ENCODE peak calls at places on chromosomes 4 and X, in ten cellular contexts. One of them, this sample, is unnamed. For H3K4me1, the result is how much of the 10 kb centered on the place peaks cover.

GRCh38 chrX:154123241-154124219 is 20.5 kb upstream of the OPN1LW start:
- DNase-seq in CD8-positive, alpha-beta memory T cell: no peak
- DNase-seq in aorta: peak
- DNase-seq in colonic mucosa: peak
- DNase-seq in mesenchymal stem cell: no peak
- DNase-seq in lung: no peak
- DNase-seq in effector memory CD4-positive, alpha-beta T cell: peak
- DNase-seq in CD8-positive, alpha-beta T cell: peak
- DNase-seq in esophagus muscularis mucosa: no peak
- DNase-seq in neuronal stem cell: no peak
- DNase-seq in this sample: peak

GRCh38 chr4:140469806-140470733 is 28.0 kb downstream of the MGAT4D start:
- DNase-seq in colonic mucosa: no peak
- DNase-seq in aorta: peak
- DNase-seq in CD8-positive, alpha-beta memory T cell: no peak
- DNase-seq in CD8-positive, alpha-beta T cell: no peak
- DNase-seq in mesenchymal stem cell: no peak
- DNase-seq in effector memory CD4-positive, alpha-beta T cell: no peak
- DNase-seq in lung: no peak
- DNase-seq in esophagus muscularis mucosa: no peak
- DNase-seq in neuronal stem cell: no peak
- DNase-seq in this sample: no peak

GRCh38 chrX:97050413-97050812 is 166.7 kb downstream of the RPA4 start:
- DNase-seq in esophagus muscularis mucosa: no peak
- DNase-seq in aorta: no peak
- DNase-seq in CD8-positive, alpha-beta T cell: no peak
- DNase-seq in mesenchymal stem cell: no peak
- DNase-seq in colonic mucosa: no peak
- DNase-seq in neuronal stem cell: no peak
- DNase-seq in lung: no peak
- DNase-seq in effector memory CD4-positive, alpha-beta T cell: no peak
- DNase-seq in CD8-positive, alpha-beta memory T cell: no peak
- DNase-seq in this sample: no peak

GRCh38 chr4:188714907-188715306 is 575.7 kb downstream of the TRIML1 start:
- DNase-seq in neuronal stem cell: no peak
- DNase-seq in lung: no peak
- DNase-seq in effector memory CD4-positive, alpha-beta T cell: no peak
- DNase-seq in mesenchymal stem cell: peak
- DNase-seq in CD8-positive, alpha-beta T cell: no peak
- DNase-seq in aorta: no peak
- DNase-seq in esophagus muscularis mucosa: no peak
- DNase-seq in colonic mucosa: no peak
- DNase-seq in CD8-positive, alpha-beta memory T cell: no peak
- DNase-seq in this sample: no peak

GRCh38 chr4:179766938-179767337 is 2324.7 kb upstream of the AGA start:
- DNase-seq in effector memory CD4-positive, alpha-beta T cell: no peak
- DNase-seq in neuronal stem cell: no peak
- DNase-seq in CD8-positive, alpha-beta memory T cell: no peak
- DNase-seq in esophagus muscularis mucosa: no peak
- DNase-seq in mesenchymal stem cell: no peak
- DNase-seq in aorta: no peak
- DNase-seq in colonic mucosa: no peak
- DNase-seq in CD8-positive, alpha-beta T cell: no peak
- DNase-seq in lung: no peak
- DNase-seq in this sample: no peak

GRCh38 chrX:40085086-40085551 is 12.6 kb downstream of the BCOR start:
- DNase-seq in lung: no peak
- DNase-seq in CD8-positive, alpha-beta T cell: no peak
- DNase-seq in CD8-positive, alpha-beta memory T cell: no peak
- DNase-seq in aorta: no peak
- DNase-seq in effector memory CD4-positive, alpha-beta T cell: no peak
- DNase-seq in esophagus muscularis mucosa: no peak
- DNase-seq in mesenchymal stem cell: peak
- DNase-seq in neuronal stem cell: no peak
- DNase-seq in colonic mucosa: no peak
- DNase-seq in this sample: no peak

GRCh38 chr4:41323186-41323585 is 66.5 kb downstream of the UCHL1 start:
- DNase-seq in esophagus muscularis mucosa: no peak
- DNase-seq in CD8-positive, alpha-beta memory T cell: no peak
- DNase-seq in colonic mucosa: no peak
- DNase-seq in lung: no peak
- DNase-seq in mesenchymal stem cell: no peak
- DNase-seq in neuronal stem cell: no peak
- DNase-seq in aorta: no peak
- DNase-seq in effector memory CD4-positive, alpha-beta T cell: no peak
- DNase-seq in CD8-positive, alpha-beta T cell: no peak
- DNase-seq in this sample: no peak

GRCh38 chrX:16664059-16664458 is 14.1 kb downstream of the S100G start:
- DNase-seq in colonic mucosa: no peak
- DNase-seq in effector memory CD4-positive, alpha-beta T cell: no peak
- DNase-seq in lung: no peak
- DNase-seq in aorta: no peak
- DNase-seq in CD8-positive, alpha-beta T cell: no peak
- DNase-seq in neuronal stem cell: no peak
- DNase-seq in CD8-positive, alpha-beta memory T cell: no peak
- DNase-seq in mesenchymal stem cell: peak
- DNase-seq in esophagus muscularis mucosa: no peak
- DNase-seq in this sample: no peak

GRCh38 chr4:100695871-100696270 is 178.0 kb upstream of the EMCN start:
- DNase-seq in lung: no peak
- DNase-seq in CD8-positive, alpha-beta memory T cell: no peak
- DNase-seq in mesenchymal stem cell: no peak
- DNase-seq in aorta: no peak
- DNase-seq in colonic mucosa: no peak
- DNase-seq in esophagus muscularis mucosa: no peak
- DNase-seq in neuronal stem cell: no peak
- DNase-seq in effector memory CD4-positive, alpha-beta T cell: no peak
- DNase-seq in CD8-positive, alpha-beta T cell: no peak
- DNase-seq in this sample: no peak

GRCh38 chr4:40193018-40193571 is 3.7 kb upstream of the RHOH start:
- DNase-seq in neuronal stem cell: no peak
- DNase-seq in effector memory CD4-positive, alpha-beta T cell: no peak
- DNase-seq in colonic mucosa: no peak
- DNase-seq in lung: no peak
- DNase-seq in CD8-positive, alpha-beta T cell: peak
- DNase-seq in aorta: no peak
- DNase-seq in esophagus muscularis mucosa: no peak
- DNase-seq in mesenchymal stem cell: no peak
- DNase-seq in CD8-positive, alpha-beta memory T cell: peak
- DNase-seq in this sample: no peak

GRCh38 chr4:40194602-40195161 is 2.1 kb upstream of the RHOH start:
- DNase-seq in aorta: no peak
- DNase-seq in effector memory CD4-positive, alpha-beta T cell: peak
- DNase-seq in CD8-positive, alpha-beta memory T cell: peak
- DNase-seq in CD8-positive, alpha-beta T cell: peak
- DNase-seq in mesenchymal stem cell: peak
- DNase-seq in esophagus muscularis mucosa: no peak
- DNase-seq in neuronal stem cell: no peak
- DNase-seq in lung: no peak
- DNase-seq in colonic mucosa: no peak
- DNase-seq in this sample: peak

GRCh38 chr4:40195182-40196177 is 1.4 kb upstream of the RHOH start:
- DNase-seq in esophagus muscularis mucosa: no peak
- DNase-seq in neuronal stem cell: no peak
- DNase-seq in effector memory CD4-positive, alpha-beta T cell: no peak
- DNase-seq in colonic mucosa: no peak
- DNase-seq in CD8-positive, alpha-beta T cell: no peak
- DNase-seq in lung: no peak
- DNase-seq in mesenchymal stem cell: no peak
- DNase-seq in CD8-positive, alpha-beta memory T cell: no peak
- DNase-seq in aorta: no peak
- DNase-seq in this sample: no peak

GRCh38 chr4:40192286-40193017 is 4.4 kb upstream of the RHOH start:
- DNase-seq in CD8-positive, alpha-beta memory T cell: no peak
- DNase-seq in lung: no peak
- DNase-seq in CD8-positive, alpha-beta T cell: no peak
- DNase-seq in aorta: no peak
- DNase-seq in esophagus muscularis mucosa: no peak
- DNase-seq in neuronal stem cell: no peak
- DNase-seq in colonic mucosa: peak
- DNase-seq in effector memory CD4-positive, alpha-beta T cell: no peak
- DNase-seq in mesenchymal stem cell: no peak
- DNase-seq in this sample: no peak

GRCh38 chr4:40193578-40193977 is 3.3 kb upstream of the RHOH start:
- DNase-seq in aorta: no peak
- DNase-seq in neuronal stem cell: no peak
- DNase-seq in mesenchymal stem cell: no peak
- DNase-seq in effector memory CD4-positive, alpha-beta T cell: no peak
- DNase-seq in colonic mucosa: no peak
- DNase-seq in CD8-positive, alpha-beta T cell: no peak
- DNase-seq in lung: no peak
- DNase-seq in esophagus muscularis mucosa: no peak
- DNase-seq in CD8-positive, alpha-beta memory T cell: no peak
- DNase-seq in this sample: no peak
- H3K4me1 ChIP-seq in aorta: under half
- H3K4me1 ChIP-seq in neuronal stem cell: under half
- H3K4me1 ChIP-seq in mesenchymal stem cell: under half
- H3K4me1 ChIP-seq in effector memory CD4-positive, alpha-beta T cell: under half
- H3K4me1 ChIP-seq in colonic mucosa: under half
- H3K4me1 ChIP-seq in CD8-positive, alpha-beta T cell: under half
- H3K4me1 ChIP-seq in lung: under half
- H3K4me1 ChIP-seq in esophagus muscularis mucosa: under half
- H3K4me1 ChIP-seq in CD8-positive, alpha-beta memory T cell: half or more
- H3K4me1 ChIP-seq in this sample: under half

DNA sequence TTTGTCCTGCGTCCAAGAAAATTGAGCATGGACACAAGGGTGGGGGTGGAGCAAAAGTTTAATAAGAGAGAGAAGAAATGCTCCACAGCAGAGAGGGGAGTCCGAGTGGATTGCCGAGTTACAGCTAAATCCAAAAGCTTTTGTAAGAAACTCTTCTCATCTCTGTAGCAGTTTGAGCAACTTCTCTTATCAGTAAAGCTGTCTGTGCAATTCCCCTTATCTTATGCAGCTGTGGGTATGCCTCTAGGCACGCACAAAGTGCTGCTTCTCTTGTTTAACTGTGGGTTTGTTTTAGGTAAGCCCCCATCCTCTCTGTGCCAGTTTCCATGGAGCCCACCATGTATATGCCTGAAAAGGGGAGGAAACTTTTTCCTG is 44.8 kb downstream of the HMGB2 start:
- DNase-seq in esophagus muscularis mucosa: no peak
- DNase-seq in neuronal stem cell: no peak
- DNase-seq in CD8-positive, alpha-beta memory T cell: no peak
- DNase-seq in effector memory CD4-positive, alpha-beta T cell: no peak
- DNase-seq in lung: no peak
- DNase-seq in mesenchymal stem cell: peak
- DNase-seq in CD8-positive, alpha-beta T cell: no peak
- DNase-seq in colonic mucosa: no peak
- DNase-seq in aorta: no peak
- DNase-seq in this sample: peak
- H3K4me3 ChIP-seq in esophagus muscularis mucosa: no peak
- H3K4me3 ChIP-seq in neuronal stem cell: no peak
- H3K4me3 ChIP-seq in CD8-positive, alpha-beta memory T cell: peak
- H3K4me3 ChIP-seq in effector memory CD4-positive, alpha-beta T cell: no peak
- H3K4me3 ChIP-seq in lung: no peak
- H3K4me3 ChIP-seq in mesenchymal stem cell: peak
- H3K4me3 ChIP-seq in CD8-positive, alpha-beta T cell: no peak
- H3K4me3 ChIP-seq in colonic mucosa: no peak
- H3K4me3 ChIP-seq in aorta: no peak
- H3K4me3 ChIP-seq in this sample: no peak

GRCh38 chr4:8615921-8616787 is 23.6 kb downstream of the CPZ start:
- DNase-seq in effector memory CD4-positive, alpha-beta T cell: no peak
- DNase-seq in esophagus muscularis mucosa: no peak
- DNase-seq in colonic mucosa: no peak
- DNase-seq in CD8-positive, alpha-beta memory T cell: no peak
- DNase-seq in mesenchymal stem cell: no peak
- DNase-seq in lung: no peak
- DNase-seq in neuronal stem cell: no peak
- DNase-seq in aorta: peak
- DNase-seq in CD8-positive, alpha-beta T cell: no peak
- DNase-seq in this sample: no peak

GRCh38 chr4:8613421-8614364 is 21.1 kb downstream of the CPZ start:
- DNase-seq in colonic mucosa: no peak
- DNase-seq in mesenchymal stem cell: no peak
- DNase-seq in aorta: peak
- DNase-seq in lung: no peak
- DNase-seq in esophagus muscularis mucosa: no peak
- DNase-seq in CD8-positive, alpha-beta memory T cell: no peak
- DNase-seq in CD8-positive, alpha-beta T cell: no peak
- DNase-seq in neuronal stem cell: no peak
- DNase-seq in effector memory CD4-positive, alpha-beta T cell: no peak
- DNase-seq in this sample: no peak

GRCh38 chr4:8612646-8613045 is 20.1 kb downstream of the CPZ start:
- DNase-seq in neuronal stem cell: no peak
- DNase-seq in colonic mucosa: no peak
- DNase-seq in esophagus muscularis mucosa: no peak
- DNase-seq in mesenchymal stem cell: no peak
- DNase-seq in aorta: peak
- DNase-seq in CD8-positive, alpha-beta memory T cell: no peak
- DNase-seq in CD8-positive, alpha-beta T cell: no peak
- DNase-seq in effector memory CD4-positive, alpha-beta T cell: no peak
- DNase-seq in lung: no peak
- DNase-seq in this sample: no peak

GRCh38 chr4:8615366-8615765 is 22.8 kb downstream of the CPZ start:
- DNase-seq in esophagus muscularis mucosa: no peak
- DNase-seq in CD8-positive, alpha-beta T cell: no peak
- DNase-seq in mesenchymal stem cell: no peak
- DNase-seq in lung: no peak
- DNase-seq in CD8-positive, alpha-beta memory T cell: no peak
- DNase-seq in colonic mucosa: no peak
- DNase-seq in effector memory CD4-positive, alpha-beta T cell: no peak
- DNase-seq in aorta: peak
- DNase-seq in neuronal stem cell: no peak
- DNase-seq in this sample: no peak

GRCh38 chr4:8614365-8615193 is 22.0 kb downstream of the CPZ start:
- DNase-seq in lung: no peak
- DNase-seq in colonic mucosa: no peak
- DNase-seq in aorta: peak
- DNase-seq in mesenchymal stem cell: no peak
- DNase-seq in CD8-positive, alpha-beta memory T cell: no peak
- DNase-seq in CD8-positive, alpha-beta T cell: no peak
- DNase-seq in effector memory CD4-positive, alpha-beta T cell: no peak
- DNase-seq in esophagus muscularis mucosa: no peak
- DNase-seq in neuronal stem cell: no peak
- DNase-seq in this sample: no peak
- H3K27ac ChIP-seq in lung: no peak
- H3K27ac ChIP-seq in colonic mucosa: no peak
- H3K27ac ChIP-seq in aorta: no peak
- H3K27ac ChIP-seq in mesenchymal stem cell: no peak
- H3K27ac ChIP-seq in CD8-positive, alpha-beta memory T cell: no peak
- H3K27ac ChIP-seq in CD8-positive, alpha-beta T cell: no peak
- H3K27ac ChIP-seq in effector memory CD4-positive, alpha-beta T cell: no peak
- H3K27ac ChIP-seq in esophagus muscularis mucosa: no peak
- H3K27ac ChIP-seq in neuronal stem cell: no peak
- H3K27ac ChIP-seq in this sample: no peak

DNA sequence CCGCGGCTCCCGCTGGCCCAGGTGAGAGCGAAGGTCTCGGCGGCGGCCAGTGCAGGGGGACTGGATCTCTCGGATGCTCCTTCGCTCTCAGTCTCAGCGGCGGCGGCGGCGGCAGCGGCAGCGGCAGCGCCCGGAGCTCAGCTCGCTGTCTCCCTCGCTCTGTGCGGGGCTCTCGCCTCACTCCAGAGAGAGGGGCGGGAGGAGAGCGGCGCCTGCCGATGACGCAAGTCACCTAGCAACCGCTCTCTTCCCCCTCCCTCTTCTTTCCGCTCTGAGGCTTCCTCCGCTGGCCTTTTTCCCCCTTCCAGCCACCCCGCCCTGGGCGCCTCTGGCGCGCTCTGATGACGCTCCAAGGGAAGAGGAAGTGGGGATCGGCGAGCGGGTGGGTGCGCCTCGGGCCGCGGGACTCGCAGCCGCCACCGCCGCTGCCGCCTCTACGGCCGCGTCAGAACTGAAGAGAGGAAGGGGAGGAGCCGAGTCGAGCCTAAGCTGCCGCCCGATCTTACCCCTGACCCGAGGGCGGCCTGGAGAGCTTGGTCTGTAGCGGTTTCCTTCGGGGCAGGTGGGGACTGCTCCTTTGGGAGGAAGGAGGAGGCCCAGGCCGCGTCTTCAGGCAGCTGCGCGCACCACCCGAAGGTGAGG is at the start of gene FBXW7:
- DNase-seq in colonic mucosa: peak
- DNase-seq in neuronal stem cell: peak
- DNase-seq in esophagus muscularis mucosa: peak
- DNase-seq in effector memory CD4-positive, alpha-beta T cell: peak
- DNase-seq in aorta: peak
- DNase-seq in CD8-positive, alpha-beta T cell: peak
- DNase-seq in CD8-positive, alpha-beta memory T cell: peak
- DNase-seq in mesenchymal stem cell: peak
- DNase-seq in lung: peak
- DNase-seq in this sample: peak
- H3K4me1 ChIP-seq in colonic mucosa: under half
- H3K4me1 ChIP-seq in neuronal stem cell: under half
- H3K4me1 ChIP-seq in esophagus muscularis mucosa: under half
- H3K4me1 ChIP-seq in effector memory CD4-positive, alpha-beta T cell: under half
- H3K4me1 ChIP-seq in aorta: under half
- H3K4me1 ChIP-seq in CD8-positive, alpha-beta T cell: half or more
- H3K4me1 ChIP-seq in CD8-positive, alpha-beta memory T cell: half or more
- H3K4me1 ChIP-seq in mesenchymal stem cell: under half
- H3K4me1 ChIP-seq in lung: under half
- H3K4me1 ChIP-seq in this sample: under half